ENCODE peak calls at places on chromosomes 11 and 22, in eight cellular contexts. T, X, D, Q, K, I, H and Z are unnamed samples.

GRCh38 chr11:5736396-5736795 is at the start of gene OR56B1:
- DNase-seq in T (no peak), X (no peak), D (no peak), Q (no peak), K (no peak), I (no peak), H (peak; percentile 3), Z (no peak)

GRCh38 chr11:63769719-63770443 is 1.3 kb upstream of the ZFTA start:
- DNase-seq in T (no peak), X (peak; percentile 94), D (peak; percentile 22), Q (no peak), K (no peak), I (peak; percentile 58), H (no peak), Z (no peak)

GRCh38 chr22:24937114-24937513 is 9.4 kb downstream of the LHFPL7 start:
- DNase-seq in T (no peak), X (peak; percentile 15), D (no peak), Q (no peak), K (no peak), I (peak; percentile 49), H (peak; percentile 45), Z (no peak)

GRCh38 chr22:30481711-30482110 is 9.9 kb upstream of the SEC14L3 start:
- DNase-seq in T (no peak), X (no peak), D (no peak), Q (no peak), K (no peak), I (no peak), H (peak; percentile 9), Z (no peak)

GRCh38 chr11:122703541-122704272 is 48.2 kb downstream of the UBASH3B start:
- DNase-seq in T (no peak), X (no peak), D (no peak), Q (no peak), K (no peak), I (no peak), H (no peak), Z (no peak)

GRCh38 chr22:50502096-50502495 is 5.4 kb downstream of the LMF2 start:
- DNase-seq in T (no peak), X (no peak), D (no peak), Q (no peak), K (no peak), I (no peak), H (no peak), Z (no peak)

GRCh38 chr11:73949912-73950311 is 914 bp upstream of the DNAJB13 start:
- DNase-seq in T (no peak), X (no peak), D (no peak), Q (no peak), K (no peak), I (no peak), H (no peak), Z (no peak)

GRCh38 chr11:125250316-125250870 is 85.8 kb downstream of the PKNOX2 start:
- DNase-seq in T (no peak), X (no peak), D (no peak), Q (no peak), K (no peak), I (no peak), H (no peak), Z (no peak)

GRCh38 chr22:43811777-43812148 is 342 bp downstream of the EFCAB6 start:
- DNase-seq in T (no peak), X (no peak), D (no peak), Q (no peak), K (no peak), I (peak; percentile 14), H (peak; percentile 71), Z (no peak)

GRCh38 chr11:2725367-2726300 is 25.8 kb upstream of the KCNQ1OT1 start:
- DNase-seq in T (no peak), X (no peak), D (peak; percentile 34), Q (no peak), K (no peak), I (no peak), H (peak; percentile 48), Z (no peak)

GRCh38 chr11:65493367-65494176 is 5.3 kb upstream of the MALAT1 start:
- DNase-seq in T (no peak), X (no peak), D (peak; percentile 86), Q (peak; percentile 88), K (peak; percentile 88), I (peak; percentile 89), H (peak; percentile 99), Z (no peak)

GRCh38 chr11:86551693-86552092 is 120.7 kb downstream of the ME3 start:
- DNase-seq in T (no peak), X (no peak), D (no peak), Q (no peak), K (no peak), I (no peak), H (no peak), Z (no peak)

GRCh38 chr11:117096140-117096972 is 1.9 kb downstream of the SIK3 start:
- DNase-seq in T (no peak), X (no peak), D (no peak), Q (no peak), K (no peak), I (no peak), H (no peak), Z (peak; percentile 84)

GRCh38 chr11:104091281-104092071 is 55.0 kb downstream of the DDI1 start:
- DNase-seq in T (no peak), X (no peak), D (no peak), Q (no peak), K (no peak), I (no peak), H (no peak), Z (no peak)

GRCh38 chr11:5910521-5910920 is 17.5 kb downstream of the OR52E5 start:
- DNase-seq in T (no peak), X (no peak), D (no peak), Q (no peak), K (no peak), I (peak; percentile 90), H (no peak), Z (no peak)

GRCh38 chr22:39364646-39365405 is 15.0 kb downstream of the SYNGR1 start:
- DNase-seq in T (no peak), X (no peak), D (no peak), Q (no peak), K (no peak), I (peak; percentile 22), H (no peak), Z (no peak)

GRCh38 chr22:24894220-24894975 is 52.1 kb downstream of the LHFPL7 start:
- DNase-seq in T (peak; percentile 83), X (peak; percentile 87), D (peak; percentile 85), Q (peak; percentile 96), K (peak; percentile 95), I (peak; percentile 87), H (peak; percentile 99), Z (no peak)

GRCh38 chr11:5605849-5606248 is 9.4 kb downstream of the TRIM6 start:
- DNase-seq in T (no peak), X (no peak), D (no peak), Q (no peak), K (no peak), I (no peak), H (peak; percentile 93), Z (no peak)

GRCh38 chr11:30499940-30500339 is 86.2 kb downstream of the MPPED2 start:
- DNase-seq in T (no peak), X (no peak), D (no peak), Q (no peak), K (no peak), I (no peak), H (no peak), Z (no peak)

GRCh38 chr22:33337524-33337923 is 279.3 kb upstream of the SYN3 start:
- DNase-seq in T (no peak), X (no peak), D (no peak), Q (no peak), K (peak; percentile 76), I (no peak), H (no peak), Z (no peak)

GRCh38 chr22:17781319-17782031 is 7.2 kb upstream of the BID start:
- DNase-seq in T (peak; percentile 82), X (peak; percentile 6), D (no peak), Q (peak; percentile 90), K (no peak), I (peak; percentile 79), H (peak; percentile 95), Z (peak; percentile 57)

GRCh38 chr22:48702573-48703264 is 1125.0 kb downstream of the BRD1 start:
- DNase-seq in T (peak; percentile 75), X (no peak), D (no peak), Q (no peak), K (peak; percentile 31), I (peak; percentile 93), H (no peak), Z (no peak)

GRCh38 chr11:100719809-100720221 is 32.7 kb downstream of the ARHGAP42 start:
- DNase-seq in T (no peak), X (peak; percentile 92), D (peak; percentile 80), Q (peak; percentile 79), K (peak; percentile 66), I (peak; percentile 74), H (peak; percentile 90), Z (no peak)

GRCh38 chr11:65430406-65431217 is 8.0 kb downstream of the NEAT1 start:
- DNase-seq in T (no peak), X (no peak), D (no peak), Q (no peak), K (peak; percentile 25), I (peak; percentile 43), H (peak; percentile 65), Z (no peak)

GRCh38 chr22:36569999-36570398 is 41.0 kb upstream of the EIF3D start:
- DNase-seq in T (no peak), X (peak; percentile 5), D (no peak), Q (no peak), K (no peak), I (peak; percentile 32), H (peak; percentile 31), Z (no peak)

GRCh38 chr11:75270896-75271415 is 30.4 kb downstream of the TPBGL start:
- DNase-seq in T (no peak), X (peak; percentile 51), D (no peak), Q (no peak), K (no peak), I (peak; percentile 16), H (peak; percentile 31), Z (no peak)

GRCh38 chr11:103228807-103229206 is 119.6 kb downstream of the DYNC2H1 start:
- DNase-seq in T (no peak), X (no peak), D (no peak), Q (no peak), K (no peak), I (no peak), H (peak; percentile 17), Z (no peak)

GRCh38 chr22:28899199-28899853 is 16.0 kb downstream of the ZNRF3 start:
- DNase-seq in T (no peak), X (no peak), D (no peak), Q (no peak), K (no peak), I (peak; percentile 41), H (no peak), Z (no peak)

GRCh38 chr22:42841444-42841843 is 15.6 kb downstream of the ARFGAP3 start:
- DNase-seq in T (no peak), X (no peak), D (no peak), Q (no peak), K (no peak), I (no peak), H (peak; percentile 74), Z (no peak)

GRCh38 chr11:106670069-106670468 is 348.2 kb downstream of the GUCY1A2 start:
- DNase-seq in T (no peak), X (no peak), D (no peak), Q (no peak), K (no peak), I (peak; percentile 53), H (peak; percentile 43), Z (no peak)

GRCh38 chr22:38017272-38017920 is 33.0 kb upstream of the SOX10 start:
- DNase-seq in T (no peak), X (no peak), D (peak; percentile 83), Q (no peak), K (peak; percentile 74), I (no peak), H (peak; percentile 55), Z (no peak)

GRCh38 chr22:46070722-46071450 is 79.4 kb upstream of the PPARA start:
- DNase-seq in T (peak; percentile 89), X (no peak), D (no peak), Q (no peak), K (peak; percentile 71), I (no peak), H (peak; percentile 63), Z (peak; percentile 67)

GRCh38 chr11:35302388-35302787 is 117.0 kb downstream of the SLC1A2 start:
- DNase-seq in T (no peak), X (no peak), D (no peak), Q (no peak), K (no peak), I (no peak), H (no peak), Z (no peak)